ENCODE peak calls at places on chromosomes 11 and 22, in six cellular contexts. V is omental fat pad; U is activated CD4-positive, alpha-beta T cell treated with anti-CD3 and anti-CD28 coated beads for 4 hours; D is Peyer's patch; I is stimulated activated naive CD8-positive, alpha-beta T cell treated with anti-CD3 and anti-CD28 coated beads, Interleukin-15, amount 100 ng/mL, for 72 hours; A is M059J. T is an unnamed sample.

GRCh38 chr11:58919561-58919960 is 19.7 kb upstream of the GLYATL1 start:
- DNase-seq in V (no peak), U (no peak), I (no peak), D (no peak), A (peak; percentile 83), T (no peak)

GRCh38 chr11:44398266-44399045 is 88.5 kb upstream of the ALX4 start:
- DNase-seq in I (no peak), A (no peak), U (no peak), D (no peak), V (no peak), T (no peak)

GRCh38 chr11:63999349-64000025 is 13.2 kb downstream of the OTUB1 start:
- DNase-seq in A (no peak), V (no peak), I (peak; percentile 47), D (peak; percentile 50), U (peak; percentile 72), T (peak; percentile 16)

GRCh38 chr11:12862761-12863469 is 146.2 kb upstream of the RASSF10 start:
- DNase-seq in D (no peak), A (peak; percentile 89), U (no peak), I (no peak), V (no peak), T (no peak)

GRCh38 chr11:116193321-116194114 is 579.3 kb downstream of the BUD13 start:
- DNase-seq in D (no peak), I (no peak), U (no peak), A (peak; percentile 71), V (no peak), T (no peak)

GRCh38 chr11:69211540-69212120 is 55.9 kb downstream of the SMIM38 start:
- DNase-seq in A (no peak), V (no peak), D (no peak), U (no peak), I (no peak), T (no peak)

GRCh38 chr11:9748361-9748970 is 84.6 kb downstream of the SWAP70 start:
- DNase-seq in I (peak; percentile 70), U (peak; percentile 48), V (no peak), D (peak; percentile 63), A (peak; percentile 82), T (no peak)

GRCh38 chr11:10324474-10324873 is 19.6 kb downstream of the ADM start:
- DNase-seq in D (no peak), I (no peak), A (no peak), U (no peak), V (no peak), T (no peak)

GRCh38 chr22:46124383-46125144 is 25.8 kb upstream of the PPARA start:
- DNase-seq in A (peak; percentile 20), U (no peak), D (no peak), I (no peak), V (no peak), T (no peak)

GRCh38 chr11:68929135-68929534 is 25.4 kb downstream of the IGHMBP2 start:
- DNase-seq in A (no peak), I (no peak), U (no peak), V (no peak), D (no peak), T (no peak)

GRCh38 chr11:113385749-113386148 is 1.8 kb upstream of the ANKK1 start:
- DNase-seq in I (no peak), A (no peak), D (no peak), V (no peak), U (no peak), T (no peak)